ENCODE peak calls at places on chromosomes 11 and 22, in ten cellular contexts. O is effector CD4-positive, alpha-beta T cell; R is GM10248; H is stimulated activated CD8-positive, alpha-beta memory T cell treated with anti-CD3 and anti-CD28 coated beads, Interleukin-4, amount 100 ng/mL, for 1 hour; F is stimulated activated CD4-positive, alpha-beta T cell treated with anti-CD3 and anti-CD28 coated beads, TNF-alpha, amount 100 ng/mL, for 4 hours; M is GM04503; Q is T-cell; S is HuH-7.5; Y is HS-5; K is cardiac muscle cell. X is an unnamed sample.

GRCh38 chr11:44570411-44571155 is 5.1 kb downstream of the CD82 start:
- DNase-seq in H (no peak), S (no peak), R (no peak), Y (no peak), M (no peak), Q (no peak), K (no peak), F (no peak), O (no peak), X (no peak)

GRCh38 chr11:72773696-72774095 is 20.2 kb downstream of the STARD10 start:
- DNase-seq in H (no peak), F (no peak), M (no peak), Q (no peak), R (no peak), K (no peak), S (no peak), O (no peak), Y (no peak), X (no peak)

GRCh38 chr22:47297261-47298016 is 535.0 kb downstream of the TBC1D22A start:
- DNase-seq in K (no peak), Q (no peak), H (no peak), F (no peak), R (peak), Y (no peak), O (no peak), M (no peak), S (no peak), X (no peak)

GRCh38 chr11:68002943-68003845 is 703 bp downstream of the UNC93B1 start:
- DNase-seq in R (peak), F (peak), Q (peak), K (no peak), Y (no peak), M (no peak), O (peak), H (peak), S (peak), X (peak)

GRCh38 chr11:107017104-107017432 is 1.2 kb downstream of the GUCY1A2 start:
- DNase-seq in S (no peak), Q (no peak), F (no peak), Y (no peak), H (no peak), M (no peak), K (peak), O (no peak), R (no peak), X (no peak)

GRCh38 chr11:111694851-111695250 is 71.3 kb downstream of the PPP2R1B start:
- DNase-seq in H (no peak), O (no peak), M (peak), Y (peak), R (no peak), S (no peak), Q (no peak), K (peak), F (no peak), X (no peak)

GRCh38 chr11:35529971-35530495 is 4.6 kb upstream of the PAMR1 start:
- DNase-seq in Y (peak), H (no peak), Q (no peak), S (no peak), F (no peak), R (no peak), M (peak), K (peak), O (no peak), X (no peak)

GRCh38 chr22:22779213-22779612 is 108.4 kb upstream of the IGLL5 start:
- DNase-seq in O (no peak), Y (no peak), S (no peak), F (no peak), M (no peak), K (no peak), Q (no peak), R (no peak), H (no peak), X (no peak)

GRCh38 chr22:42228480-42228879 is 42.0 kb downstream of the TCF20 start:
- DNase-seq in Y (no peak), K (no peak), F (no peak), S (no peak), H (no peak), M (no peak), Q (no peak), R (no peak), O (no peak), X (no peak)

GRCh38 chr22:49305966-49306631 is 521.6 kb downstream of the BRD1 start:
- DNase-seq in Y (no peak), M (no peak), S (no peak), Q (peak), O (no peak), K (no peak), H (no peak), F (no peak), R (no peak), X (no peak)

GRCh38 chr11:70066136-70066520 is 12.0 kb upstream of the ANO1 start:
- DNase-seq in K (no peak), S (no peak), H (no peak), M (no peak), F (no peak), Y (no peak), O (no peak), Q (no peak), R (no peak), X (no peak)

GRCh38 chr11:58654079-58654907 is 31.8 kb downstream of the CNTF start:
- DNase-seq in R (peak), F (peak), S (peak), Y (peak), K (peak), Q (peak), M (no peak), H (peak), O (peak), X (peak)

GRCh38 chr22:48192071-48192470 is 1429.6 kb downstream of the TBC1D22A start:
- DNase-seq in F (no peak), O (no peak), R (no peak), Q (no peak), S (no peak), H (no peak), M (no peak), Y (no peak), K (no peak), X (no peak)

GRCh38 chr11:102283088-102283487 is 34.2 kb upstream of the BIRC3 start:
- DNase-seq in Y (no peak), R (no peak), M (peak), O (no peak), K (no peak), H (no peak), S (no peak), F (no peak), Q (no peak), X (no peak)

GRCh38 chr11:116371146-116371545 is 401.6 kb downstream of the BUD13 start:
- DNase-seq in M (no peak), Y (no peak), R (no peak), K (no peak), F (no peak), S (no peak), H (no peak), Q (no peak), O (no peak), X (no peak)

GRCh38 chr22:39183991-39184585 is 31.6 kb upstream of the CBX7 start:
- DNase-seq in F (no peak), K (peak), Q (no peak), M (peak), H (no peak), R (no peak), S (no peak), Y (no peak), O (no peak), X (no peak)

GRCh38 chr22:49838771-49839717 is 11.4 kb upstream of the BRD1 start:
- DNase-seq in R (peak), S (peak), Y (no peak), O (peak), K (no peak), M (no peak), Q (peak), F (peak), H (peak), X (peak)

GRCh38 chr22:29524440-29525191 is 28.9 kb downstream of the THOC5 start:
- DNase-seq in O (no peak), R (peak), Q (peak), F (no peak), H (no peak), M (no peak), K (peak), S (peak), Y (no peak), X (no peak)

GRCh38 chr11:10900686-10901415 is 43.0 kb upstream of the ZBED5 start:
- DNase-seq in K (peak), S (no peak), O (no peak), Y (no peak), Q (no peak), F (no peak), R (no peak), M (no peak), H (no peak), X (no peak)

GRCh38 chr22:21866821-21867527 is 471 bp downstream of the MAPK1 start:
- DNase-seq in Q (no peak), M (no peak), O (no peak), K (no peak), H (no peak), S (no peak), F (peak), Y (no peak), R (no peak), X (peak)

GRCh38 chr22:50705851-50706351 is 32.1 kb upstream of the ACR start:
- DNase-seq in H (no peak), K (no peak), S (no peak), Q (no peak), M (no peak), R (no peak), Y (no peak), F (no peak), O (no peak), X (no peak)

GRCh38 chr11:122633219-122633829 is 22.2 kb upstream of the UBASH3B start:
- DNase-seq in O (no peak), F (no peak), K (peak), H (no peak), R (peak), Y (no peak), S (peak), M (no peak), Q (no peak), X (no peak)

GRCh38 chr11:58719406-58720117 is 12.2 kb downstream of the GLYAT start:
- DNase-seq in S (no peak), Y (no peak), H (no peak), F (no peak), R (no peak), M (no peak), Q (no peak), O (no peak), K (no peak), X (no peak)

GRCh38 chr11:2468363-2469240 is 23.8 kb downstream of the KCNQ1 start:
- DNase-seq in O (no peak), M (no peak), F (no peak), R (peak), Q (no peak), H (no peak), S (no peak), K (no peak), Y (no peak), X (no peak)

GRCh38 chr11:126284829-126285228 is 1.9 kb downstream of the TIRAP start:
- DNase-seq in Y (peak), K (peak), M (peak), H (peak), S (no peak), Q (peak), F (peak), O (peak), R (peak), X (peak)

GRCh38 chr22:49347376-49347775 is 480.3 kb downstream of the BRD1 start:
- DNase-seq in O (no peak), R (no peak), S (no peak), Y (no peak), M (no peak), K (no peak), Q (no peak), F (no peak), H (no peak), X (no peak)

GRCh38 chr11:120912504-120912903 is 111.4 kb upstream of the TBCEL start:
- DNase-seq in M (peak), H (no peak), S (no peak), O (no peak), Q (no peak), F (no peak), R (peak), Y (no peak), K (peak), X (no peak)

GRCh38 chr11:2584812-2585565 is 114.8 kb downstream of the KCNQ1OT1 start:
- DNase-seq in F (no peak), Y (no peak), Q (peak), O (no peak), M (no peak), H (no peak), S (no peak), K (no peak), R (no peak), X (no peak)

GRCh38 chr11:101718406-101718805 is 134.6 kb upstream of the TRPC6 start:
- DNase-seq in O (no peak), Y (no peak), M (no peak), K (no peak), F (no peak), H (no peak), R (no peak), Q (no peak), S (no peak), X (no peak)

GRCh38 chr11:59557940-59558643 is 46.8 kb downstream of the OR4D9 start:
- DNase-seq in S (no peak), M (no peak), Q (no peak), F (no peak), K (no peak), R (no peak), Y (no peak), H (no peak), O (no peak), X (no peak)

GRCh38 chr22:38923463-38924196 is 33.8 kb upstream of the APOBEC3A start:
- DNase-seq in Y (peak), Q (no peak), S (peak), R (no peak), H (no peak), K (peak), F (no peak), M (peak), O (no peak), X (no peak)

GRCh38 chr11:128195057-128195751 is 392.2 kb downstream of the ETS1 start:
- DNase-seq in R (no peak), Q (peak), O (peak), Y (no peak), M (no peak), S (no peak), F (no peak), K (peak), H (no peak), X (no peak)

GRCh38 chr11:10973416-10973815 is 115.6 kb upstream of the ZBED5 start:
- DNase-seq in O (no peak), R (no peak), S (no peak), Q (no peak), F (no peak), K (no peak), H (no peak), Y (no peak), M (no peak), X (no peak)

X was measured in activated T-helper 9 cell treated with anti-CD3 and anti-CD28 coated beads, Interleukin-2, amount 50 U/mL, for 16 hours.